ENCODE peak calls at places on chromosomes 4 and X, in four cellular contexts. I, T, M and F are unnamed samples.

GRCh38 chr4:157045507-157046127 is 30.3 kb upstream of the GLRB start:
- DNase-seq in T (no peak), I (no peak), M (no peak), F (peak; percentile 68)

GRCh38 chrX:134764202-134764785 is 106.0 kb upstream of the PLAC1 start:
- DNase-seq in I (no peak), T (no peak), M (no peak), F (peak; percentile 81)

GRCh38 chr4:52554606-52555355 is 104.3 kb downstream of the USP46 start:
- DNase-seq in T (no peak), I (no peak), M (no peak), F (no peak)

GRCh38 chr4:176676901-176677300 is 115.8 kb downstream of the VEGFC start:
- DNase-seq in I (no peak), T (no peak), M (no peak), F (no peak)

GRCh38 chr4:93981594-93981993 is 153.0 kb downstream of the ATOH1 start:
- DNase-seq in M (no peak), I (no peak), T (no peak), F (no peak)

GRCh38 chrX:1807301-1807731 is 192.5 kb downstream of the ASMT start:
- DNase-seq in T (no peak), M (peak; percentile 34), I (peak; percentile 5), F (peak; percentile 17)

GRCh38 chr4:91198951-91199350 is 1071.8 kb downstream of the CCSER1 start:
- DNase-seq in M (no peak), T (no peak), I (no peak), F (no peak)

GRCh38 chr4:134720030-134720429 is 518.4 kb upstream of the PABPC4L start:
- DNase-seq in I (no peak), T (no peak), M (no peak), F (no peak)

GRCh38 chr4:128571747-128572146 is 237.8 kb upstream of the JADE1 start:
- DNase-seq in I (no peak), T (no peak), M (no peak), F (no peak)

GRCh38 chr4:114870987-114871386 is 242.4 kb downstream of the NDST4 start:
- DNase-seq in I (no peak), M (no peak), T (no peak), F (no peak)

GRCh38 chr4:21046121-21046520 is 345.9 kb downstream of the PACRGL start:
- DNase-seq in I (no peak), M (no peak), T (no peak), F (no peak)

GRCh38 chr4:154082760-154083530 is 294.1 kb upstream of the SFRP2 start:
- DNase-seq in I (peak; percentile 23), M (peak; percentile 58), T (no peak), F (peak; percentile 42)

GRCh38 chrX:63513825-63514574 is 162.9 kb upstream of the SPIN4 start:
- DNase-seq in T (no peak), M (no peak), I (no peak), F (no peak)
- TF ChIP-seq SP1 in T (no peak), M (no peak), I (no peak), F (no peak)

DNA sequence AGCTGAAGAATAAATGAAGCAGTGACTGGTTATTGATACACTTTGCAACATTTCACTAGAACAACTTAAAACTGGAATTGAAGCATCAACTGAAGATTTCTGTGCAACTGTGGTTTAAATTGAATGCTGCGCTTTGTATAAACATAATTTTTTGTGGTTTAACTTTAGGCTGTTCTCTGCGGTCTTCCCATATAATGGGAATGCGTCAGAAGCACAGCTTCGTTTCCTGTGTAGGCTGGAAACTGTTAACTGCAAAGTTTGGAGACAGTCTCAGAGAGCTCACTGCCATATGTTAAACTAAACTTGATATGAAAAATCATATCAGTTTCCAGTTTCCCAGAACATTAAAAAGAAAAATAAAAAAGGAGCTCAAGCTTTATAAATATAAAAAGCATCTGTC is 139.7 kb downstream of the NDST3 start:
- DNase-seq in T (no peak), I (no peak), M (no peak), F (no peak)
- TF ChIP-seq SP1 in T (no peak), I (no peak), M (no peak), F (no peak)

DNA sequence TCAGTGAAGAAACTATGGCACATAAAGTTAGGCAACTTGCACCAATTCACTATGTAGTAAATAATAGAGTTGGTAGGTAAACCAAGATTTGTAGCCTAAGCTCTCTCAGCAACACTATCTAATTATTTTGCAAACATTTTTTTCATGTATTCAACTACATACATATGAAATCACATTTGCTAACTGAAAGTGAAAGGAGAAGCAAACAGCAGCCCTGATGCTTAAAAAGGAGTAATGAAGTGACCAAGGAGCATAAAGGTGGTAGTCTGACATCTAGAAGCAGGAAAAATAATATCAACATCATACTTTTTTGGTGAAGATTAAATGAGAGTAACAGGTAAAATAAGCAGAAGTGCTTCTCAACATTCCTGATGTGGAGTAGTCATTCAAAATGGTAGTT is 603.7 kb downstream of the GRXCR1 start:
- DNase-seq in T (no peak), I (no peak), M (no peak), F (no peak)
- TF ChIP-seq SP1 in T (no peak), I (no peak), M (no peak), F (no peak)

GRCh38 chrX:68897546-68897945 is 68.7 kb downstream of the EFNB1 start:
- DNase-seq in M (no peak), I (no peak), T (no peak), F (no peak)
- TF ChIP-seq SP1 in M (no peak), I (no peak), T (no peak), F (no peak)

DNA sequence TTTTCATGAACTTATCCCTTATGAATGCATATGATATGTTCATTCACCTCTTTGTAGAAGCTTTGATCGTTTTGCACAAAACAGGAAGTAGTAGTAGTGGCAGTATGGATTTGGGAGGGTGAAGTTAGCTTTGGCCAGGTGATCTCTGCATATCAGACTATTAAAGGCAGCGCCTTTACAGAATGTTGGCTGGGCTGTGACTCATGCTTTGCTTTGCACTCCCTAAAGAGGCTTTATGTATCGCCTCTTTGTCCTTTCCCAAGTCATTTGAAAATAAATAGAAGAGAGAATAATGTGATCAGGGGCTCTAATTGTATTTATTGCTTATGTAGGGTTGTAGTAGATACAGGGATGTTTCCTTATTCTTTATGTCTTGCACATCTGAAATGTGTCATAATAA is 50.4 kb downstream of the SHROOM3 start:
- DNase-seq in T (no peak), I (peak; percentile 13), M (no peak), F (no peak)
- TF ChIP-seq SP1 in T (no peak), I (no peak), M (no peak), F (no peak)